ENCODE peak calls at places on chromosomes 3 and 15, in eight cellular contexts. One of them, this sample, is unnamed.

GRCh38 chr3:36366308-36366707 is 14.0 kb upstream of the STAC start:
- DNase-seq in fibroblast of lung: no peak
- DNase-seq in heart right ventricle: no peak
- DNase-seq in cardiac muscle cell: no peak
- DNase-seq in H9: no peak
- DNase-seq in kidney: no peak
- DNase-seq in neural progenitor cell: no peak
- DNase-seq in pancreas: no peak
- DNase-seq in this sample: no peak

GRCh38 chr3:195005251-195005620 is 265.7 kb downstream of the XXYLT1 start:
- DNase-seq in H9: no peak
- DNase-seq in fibroblast of lung: no peak
- DNase-seq in heart right ventricle: no peak
- DNase-seq in cardiac muscle cell: no peak
- DNase-seq in neural progenitor cell: no peak
- DNase-seq in pancreas: peak; percentile 28
- DNase-seq in kidney: no peak
- DNase-seq in this sample: no peak

GRCh38 chr15:66657062-66658020 is 44.7 kb upstream of the SMAD6 start:
- DNase-seq in cardiac muscle cell: no peak
- DNase-seq in H9: peak; percentile 75
- DNase-seq in heart right ventricle: no peak
- DNase-seq in pancreas: no peak
- DNase-seq in neural progenitor cell: peak; percentile 87
- DNase-seq in kidney: no peak
- DNase-seq in fibroblast of lung: no peak
- DNase-seq in this sample: no peak

GRCh38 chr15:20645956-20646355 is 104.4 kb upstream of the GOLGA6L6 start:
- DNase-seq in kidney: peak; percentile 34
- DNase-seq in cardiac muscle cell: peak; percentile 6
- DNase-seq in fibroblast of lung: no peak
- DNase-seq in H9: no peak
- DNase-seq in neural progenitor cell: no peak
- DNase-seq in heart right ventricle: peak; percentile 32
- DNase-seq in pancreas: no peak
- DNase-seq in this sample: no peak

GRCh38 chr3:73094951-73095350 is 33.5 kb downstream of the EBLN2 start:
- DNase-seq in kidney: no peak
- DNase-seq in cardiac muscle cell: peak; percentile 48
- DNase-seq in fibroblast of lung: no peak
- DNase-seq in heart right ventricle: no peak
- DNase-seq in H9: peak; percentile 78
- DNase-seq in neural progenitor cell: peak; percentile 51
- DNase-seq in pancreas: no peak
- DNase-seq in this sample: no peak

GRCh38 chr3:12224181-12225147 is 64.4 kb upstream of the PPARG start:
- DNase-seq in pancreas: no peak
- DNase-seq in H9: no peak
- DNase-seq in heart right ventricle: no peak
- DNase-seq in fibroblast of lung: peak; percentile 92
- DNase-seq in neural progenitor cell: peak; percentile 29
- DNase-seq in kidney: no peak
- DNase-seq in cardiac muscle cell: peak; percentile 98
- DNase-seq in this sample: no peak

GRCh38 chr15:20349774-20350498 is 191.7 kb downstream of the GOLGA6L6 start:
- DNase-seq in H9: peak; percentile 27
- DNase-seq in cardiac muscle cell: no peak
- DNase-seq in fibroblast of lung: no peak
- DNase-seq in heart right ventricle: no peak
- DNase-seq in kidney: peak; percentile 81
- DNase-seq in pancreas: no peak
- DNase-seq in neural progenitor cell: no peak
- DNase-seq in this sample: no peak

GRCh38 chr3:39104961-39105686 is 2.3 kb downstream of the GORASP1 start:
- DNase-seq in H9: no peak
- DNase-seq in heart right ventricle: no peak
- DNase-seq in cardiac muscle cell: no peak
- DNase-seq in kidney: no peak
- DNase-seq in fibroblast of lung: no peak
- DNase-seq in neural progenitor cell: no peak
- DNase-seq in pancreas: peak; percentile 60
- DNase-seq in this sample: no peak

GRCh38 chr3:94978076-94978475 is 915.2 kb downstream of the NSUN3 start:
- DNase-seq in pancreas: no peak
- DNase-seq in heart right ventricle: no peak
- DNase-seq in fibroblast of lung: no peak
- DNase-seq in kidney: no peak
- DNase-seq in cardiac muscle cell: no peak
- DNase-seq in H9: no peak
- DNase-seq in neural progenitor cell: no peak
- DNase-seq in this sample: no peak

GRCh38 chr3:17195192-17195611 is 310.4 kb downstream of the PLCL2 start:
- DNase-seq in heart right ventricle: no peak
- DNase-seq in cardiac muscle cell: peak; percentile 69
- DNase-seq in pancreas: peak; percentile 54
- DNase-seq in neural progenitor cell: peak; percentile 43
- DNase-seq in fibroblast of lung: peak; percentile 52
- DNase-seq in kidney: no peak
- DNase-seq in H9: no peak
- DNase-seq in this sample: no peak

GRCh38 chr3:4978966-4979400 is 254 bp upstream of the BHLHE40 start:
- DNase-seq in heart right ventricle: peak; percentile 97
- DNase-seq in cardiac muscle cell: peak; percentile 99
- DNase-seq in H9: peak; percentile 85
- DNase-seq in kidney: peak; percentile 99
- DNase-seq in fibroblast of lung: peak; percentile 99
- DNase-seq in pancreas: peak; percentile 93
- DNase-seq in neural progenitor cell: peak; percentile 55
- DNase-seq in this sample: peak; percentile 98

GRCh38 chr3:37475435-37475834 is 301.1 kb upstream of the LRRFIP2 start:
- DNase-seq in heart right ventricle: no peak
- DNase-seq in neural progenitor cell: no peak
- DNase-seq in H9: no peak
- DNase-seq in pancreas: no peak
- DNase-seq in kidney: no peak
- DNase-seq in fibroblast of lung: no peak
- DNase-seq in cardiac muscle cell: no peak
- DNase-seq in this sample: no peak

GRCh38 chr15:64911317-64912186 is at the start of gene ANKDD1A:
- DNase-seq in cardiac muscle cell: peak; percentile 54
- DNase-seq in H9: peak; percentile 88
- DNase-seq in heart right ventricle: peak; percentile 60
- DNase-seq in fibroblast of lung: peak; percentile 51
- DNase-seq in kidney: peak; percentile 87
- DNase-seq in neural progenitor cell: peak; percentile 91
- DNase-seq in pancreas: peak; percentile 83
- DNase-seq in this sample: no peak

GRCh38 chr3:130760922-130761321 is 14.3 kb upstream of the PIK3R4 start:
- DNase-seq in heart right ventricle: no peak
- DNase-seq in fibroblast of lung: no peak
- DNase-seq in pancreas: no peak
- DNase-seq in neural progenitor cell: no peak
- DNase-seq in H9: no peak
- DNase-seq in cardiac muscle cell: no peak
- DNase-seq in kidney: no peak
- DNase-seq in this sample: peak; percentile 69

GRCh38 chr3:172138031-172138538 is 98.7 kb downstream of the FNDC3B start:
- DNase-seq in cardiac muscle cell: peak; percentile 70
- DNase-seq in H9: no peak
- DNase-seq in heart right ventricle: no peak
- DNase-seq in kidney: no peak
- DNase-seq in fibroblast of lung: peak; percentile 72
- DNase-seq in neural progenitor cell: no peak
- DNase-seq in pancreas: no peak
- DNase-seq in this sample: no peak

GRCh38 chr3:156174229-156174847 is 54.0 kb downstream of the KCNAB1 start:
- DNase-seq in cardiac muscle cell: peak; percentile 67
- DNase-seq in H9: no peak
- DNase-seq in heart right ventricle: no peak
- DNase-seq in fibroblast of lung: peak; percentile 74
- DNase-seq in kidney: no peak
- DNase-seq in neural progenitor cell: peak; percentile 56
- DNase-seq in pancreas: no peak
- DNase-seq in this sample: no peak

GRCh38 chr3:46628980-46629379 is 16.7 kb downstream of the FAM240A start:
- DNase-seq in H9: no peak
- DNase-seq in fibroblast of lung: no peak
- DNase-seq in pancreas: no peak
- DNase-seq in heart right ventricle: no peak
- DNase-seq in neural progenitor cell: peak; percentile 53
- DNase-seq in kidney: no peak
- DNase-seq in cardiac muscle cell: no peak
- DNase-seq in this sample: no peak

GRCh38 chr15:85100186-85100937 is 118.7 kb downstream of the PDE8A start:
- DNase-seq in H9: no peak
- DNase-seq in heart right ventricle: no peak
- DNase-seq in kidney: no peak
- DNase-seq in fibroblast of lung: peak; percentile 8
- DNase-seq in cardiac muscle cell: no peak
- DNase-seq in pancreas: no peak
- DNase-seq in neural progenitor cell: no peak
- DNase-seq in this sample: no peak

GRCh38 chr15:33021806-33022389 is 172.6 kb downstream of the FMN1 start:
- DNase-seq in pancreas: no peak
- DNase-seq in heart right ventricle: peak; percentile 35
- DNase-seq in cardiac muscle cell: peak; percentile 66
- DNase-seq in kidney: no peak
- DNase-seq in H9: no peak
- DNase-seq in neural progenitor cell: peak; percentile 70
- DNase-seq in fibroblast of lung: peak; percentile 52
- DNase-seq in this sample: no peak

GRCh38 chr3:122458992-122459391 is 43.1 kb upstream of the WDR5B start:
- DNase-seq in H9: no peak
- DNase-seq in pancreas: no peak
- DNase-seq in cardiac muscle cell: peak; percentile 75
- DNase-seq in kidney: no peak
- DNase-seq in fibroblast of lung: peak; percentile 48
- DNase-seq in neural progenitor cell: peak; percentile 52
- DNase-seq in heart right ventricle: peak; percentile 18
- DNase-seq in this sample: no peak

GRCh38 chr15:84855032-84855645 is 29.3 kb upstream of the SLC28A1 start:
- DNase-seq in kidney: no peak
- DNase-seq in heart right ventricle: no peak
- DNase-seq in pancreas: no peak
- DNase-seq in fibroblast of lung: no peak
- DNase-seq in neural progenitor cell: no peak
- DNase-seq in cardiac muscle cell: no peak
- DNase-seq in H9: no peak
- DNase-seq in this sample: no peak

GRCh38 chr3:34783881-34784280 is 855.4 kb upstream of the ARPP21 start:
- DNase-seq in kidney: no peak
- DNase-seq in pancreas: no peak
- DNase-seq in H9: no peak
- DNase-seq in fibroblast of lung: peak; percentile 17
- DNase-seq in cardiac muscle cell: peak; percentile 41
- DNase-seq in neural progenitor cell: no peak
- DNase-seq in heart right ventricle: no peak
- DNase-seq in this sample: no peak

GRCh38 chr3:197888511-197888910 is 61.5 kb upstream of the RPL35A start:
- DNase-seq in heart right ventricle: no peak
- DNase-seq in H9: no peak
- DNase-seq in cardiac muscle cell: no peak
- DNase-seq in fibroblast of lung: no peak
- DNase-seq in neural progenitor cell: no peak
- DNase-seq in pancreas: no peak
- DNase-seq in kidney: no peak
- DNase-seq in this sample: no peak
- H3K27ac ChIP-seq in heart right ventricle: no peak overlapping the region
- H3K27ac ChIP-seq in H9: no peak overlapping the region
- H3K27ac ChIP-seq in cardiac muscle cell: no peak overlapping the region
- H3K27ac ChIP-seq in fibroblast of lung: no peak overlapping the region
- H3K27ac ChIP-seq in neural progenitor cell: no peak overlapping the region
- H3K27ac ChIP-seq in pancreas: peak overlapping the region; percentile 88
- H3K27ac ChIP-seq in kidney: no peak overlapping the region
- H3K27ac ChIP-seq in this sample: peak overlapping the region; percentile 76

GRCh38 chr3:42655331-42655888 is 1.9 kb downstream of the ZBTB47 start:
- DNase-seq in kidney: peak; percentile 71
- DNase-seq in fibroblast of lung: no peak
- DNase-seq in heart right ventricle: no peak
- DNase-seq in neural progenitor cell: peak; percentile 38
- DNase-seq in H9: peak; percentile 38
- DNase-seq in pancreas: peak; percentile 73
- DNase-seq in cardiac muscle cell: no peak
- DNase-seq in this sample: no peak
- H3K27ac ChIP-seq in kidney: no peak overlapping the region
- H3K27ac ChIP-seq in fibroblast of lung: peak overlapping the region; percentile 62
- H3K27ac ChIP-seq in heart right ventricle: peak overlapping the region; percentile 97
- H3K27ac ChIP-seq in neural progenitor cell: no peak overlapping the region
- H3K27ac ChIP-seq in H9: no peak overlapping the region
- H3K27ac ChIP-seq in pancreas: peak overlapping the region; percentile 70
- H3K27ac ChIP-seq in cardiac muscle cell: no peak overlapping the region
- H3K27ac ChIP-seq in this sample: peak overlapping the region; percentile 69

DNA sequence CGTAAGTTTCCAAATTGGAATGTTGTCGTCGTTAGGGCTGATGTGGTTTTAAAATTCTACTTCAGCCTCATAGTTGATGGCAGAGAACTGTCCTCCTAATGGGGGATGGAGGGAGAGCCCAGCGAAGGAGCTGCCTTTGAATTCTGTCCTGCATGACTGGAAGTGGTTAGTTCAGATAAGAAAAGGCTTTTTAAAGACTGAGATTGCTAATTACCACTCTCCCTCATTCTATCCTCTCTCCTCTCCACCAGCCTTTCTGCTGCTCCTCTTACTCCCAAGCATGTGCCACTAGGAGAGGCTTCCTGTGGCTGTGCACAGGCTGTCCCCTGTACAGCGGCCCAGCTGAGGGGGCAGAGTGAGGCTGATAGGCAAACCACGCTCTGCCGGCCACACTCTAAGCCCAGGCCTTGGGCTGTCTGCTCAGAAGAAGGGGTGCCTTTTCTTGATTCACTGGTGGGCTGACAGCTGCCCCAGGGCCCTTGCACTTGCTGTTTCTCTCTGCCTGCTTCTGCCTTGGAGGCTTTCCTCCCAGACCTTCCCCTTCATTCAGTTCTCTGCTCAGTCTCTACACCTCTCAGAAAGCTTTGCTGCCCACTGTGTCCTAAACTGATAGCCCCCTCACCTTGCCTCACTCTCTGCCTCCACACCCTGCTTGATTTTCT is 8.7 kb upstream of the PAQR9 start:
- DNase-seq in pancreas: no peak
- DNase-seq in kidney: no peak
- DNase-seq in cardiac muscle cell: no peak
- DNase-seq in H9: no peak
- DNase-seq in heart right ventricle: no peak
- DNase-seq in neural progenitor cell: no peak
- DNase-seq in fibroblast of lung: no peak
- DNase-seq in this sample: no peak
- H3K27ac ChIP-seq in pancreas: no peak overlapping the region
- H3K27ac ChIP-seq in kidney: no peak overlapping the region
- H3K27ac ChIP-seq in cardiac muscle cell: no peak overlapping the region
- H3K27ac ChIP-seq in H9: no peak overlapping the region
- H3K27ac ChIP-seq in heart right ventricle: peak overlapping the region; percentile 76
- H3K27ac ChIP-seq in neural progenitor cell: no peak overlapping the region
- H3K27ac ChIP-seq in fibroblast of lung: no peak overlapping the region
- H3K27ac ChIP-seq in this sample: no peak overlapping the region

GRCh38 chr15:77632760-77633133 is at the start of gene LINGO1:
- DNase-seq in fibroblast of lung: peak; percentile 39
- DNase-seq in heart right ventricle: peak; percentile 32
- DNase-seq in cardiac muscle cell: peak; percentile 41
- DNase-seq in H9: no peak
- DNase-seq in neural progenitor cell: peak; percentile 86
- DNase-seq in pancreas: peak; percentile 68
- DNase-seq in kidney: no peak
- DNase-seq in this sample: no peak
- H3K27ac ChIP-seq in fibroblast of lung: no peak within 1 kb of the TSS
- H3K27ac ChIP-seq in heart right ventricle: no peak within 1 kb of the TSS
- H3K27ac ChIP-seq in cardiac muscle cell: no peak within 1 kb of the TSS
- H3K27ac ChIP-seq in H9: no peak within 1 kb of the TSS
- H3K27ac ChIP-seq in neural progenitor cell: no peak within 1 kb of the TSS
- H3K27ac ChIP-seq in pancreas: no peak within 1 kb of the TSS
- H3K27ac ChIP-seq in kidney: no peak within 1 kb of the TSS
- H3K27ac ChIP-seq in this sample: no peak within 1 kb of the TSS

This sample was measured in epithelial cell of prostate.